ENCODE peak calls at places on chromosomes 7 and 10, in eight cellular contexts. J is HL-60, S is fibroblast of mammary gland, K is Calu3, H is GM23338, C is transverse colon, A is upper lobe of right lung, W is thyroid gland. O is an unnamed sample.

GRCh38 chr10:62323751-62324150 is 50.4 kb upstream of the ZNF365 start:
- DNase-seq in C (no peak), S (no peak), A (no peak), K (no peak), J (no peak), W (no peak), H (no peak), O (no peak)

GRCh38 chr7:17989546-17989945 is 38.1 kb downstream of the PRPS1L1 start:
- DNase-seq in A (no peak), J (no peak), C (peak), W (no peak), K (no peak), S (peak), H (no peak), O (no peak)

GRCh38 chr7:30251708-30252329 is 32.6 kb upstream of the ZNRF2 start:
- DNase-seq in S (peak), W (no peak), A (no peak), J (no peak), C (no peak), K (no peak), H (no peak), O (no peak)

GRCh38 chr10:116948530-116948870 is 56.5 kb downstream of the SHTN1 start:
- DNase-seq in S (no peak), A (no peak), K (no peak), H (no peak), W (no peak), C (no peak), J (no peak), O (no peak)

GRCh38 chr10:76675951-76676587 is 961.5 kb downstream of the KCNMA1 start:
- DNase-seq in J (no peak), C (peak), K (no peak), W (peak), S (peak), A (no peak), H (no peak), O (no peak)

GRCh38 chr7:125516194-125516593 is 586.6 kb upstream of the POT1 start:
- DNase-seq in S (no peak), J (no peak), C (no peak), W (no peak), A (no peak), K (no peak), H (no peak), O (no peak)

GRCh38 chr10:48491422-48492139 is 113.3 kb downstream of the ARHGAP22 start:
- DNase-seq in K (no peak), S (no peak), J (no peak), H (no peak), A (peak), W (no peak), C (no peak), O (no peak)

GRCh38 chr10:91088300-91089140 is 131.9 kb upstream of the PCGF5 start:
- DNase-seq in J (no peak), C (no peak), W (no peak), K (no peak), A (no peak), S (peak), H (peak), O (no peak)

GRCh38 chr10:61289813-61290212 is 163.4 kb downstream of the TMEM26 start:
- DNase-seq in C (no peak), K (no peak), W (no peak), S (no peak), H (no peak), J (no peak), A (no peak), O (no peak)

GRCh38 chr10:110758898-110759297 is 112.8 kb upstream of the PDCD4 start:
- DNase-seq in J (no peak), W (no peak), A (no peak), K (no peak), S (peak), H (peak), C (no peak), O (no peak)

GRCh38 chr7:51187941-51188340 is 128.7 kb downstream of the COBL start:
- DNase-seq in K (no peak), A (no peak), W (no peak), H (peak), S (no peak), C (no peak), J (no peak), O (no peak)

GRCh38 chr7:81244213-81244612 is 325.4 kb upstream of the SEMA3C start:
- DNase-seq in K (no peak), A (no peak), W (no peak), J (peak), H (no peak), C (no peak), S (peak), O (no peak)

GRCh38 chr10:7233259-7233991 is 177.4 kb downstream of the SFMBT2 start:
- DNase-seq in K (no peak), C (no peak), A (peak), S (no peak), W (peak), H (no peak), J (no peak), O (no peak)

GRCh38 chr7:43784030-43785001 is 25.8 kb downstream of the BLVRA start:
- DNase-seq in W (no peak), J (no peak), H (no peak), S (peak), K (no peak), C (no peak), A (peak), O (no peak)

GRCh38 chr7:150945853-150946825 is 32.0 kb downstream of the KCNH2 start:
- DNase-seq in J (no peak), A (peak), S (no peak), H (no peak), C (peak), W (no peak), K (no peak), O (peak)

GRCh38 chr10:61942997-61943457 is 41.5 kb downstream of the ARID5B start:
- DNase-seq in J (no peak), A (no peak), S (peak), C (no peak), W (no peak), K (no peak), H (no peak), O (no peak)

GRCh38 chr7:84337386-84337785 is 142.8 kb upstream of the SEMA3A start:
- DNase-seq in H (no peak), J (no peak), K (no peak), C (no peak), S (peak), W (no peak), A (no peak), O (no peak)

DNA sequence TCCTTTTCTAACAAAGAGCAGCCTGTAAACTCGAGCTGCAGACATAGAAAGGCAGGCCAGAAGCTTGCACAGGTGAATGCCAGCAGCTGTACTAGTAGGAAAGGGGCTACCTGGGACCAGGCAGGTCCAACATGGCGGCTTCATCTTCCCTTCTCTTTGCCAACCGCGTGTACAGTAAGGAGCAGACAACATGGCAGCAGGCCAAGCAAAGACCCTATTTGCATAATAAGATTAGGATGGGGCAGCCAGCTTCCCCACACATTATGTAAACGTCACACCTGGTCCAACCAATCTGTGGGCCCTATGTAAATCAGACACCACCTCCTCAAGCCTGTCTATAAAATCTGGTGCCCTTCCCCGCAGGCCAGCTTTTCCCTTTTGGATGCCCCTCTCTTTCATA is 1186.5 kb upstream of the AUTS2 start:
- DNase-seq in W (no peak), J (no peak), S (no peak), K (no peak), H (no peak), C (no peak), A (no peak), O (no peak)
- TF ChIP-seq CTCF in W (no peak), J (no peak), S (no peak), K (no peak), H (no peak), C (no peak), A (no peak), O (no peak)

GRCh38 chr7:149860821-149861727 is 12.7 kb upstream of the ATP6V0E2 start:
- DNase-seq in C (no peak), K (no peak), H (peak), S (no peak), J (no peak), A (peak), W (no peak), O (no peak)
- TF ChIP-seq CTCF in C (peak), K (no peak), H (peak), S (peak), J (no peak), A (peak), W (peak), O (peak)

GRCh38 chr10:3856593-3856992 is 71.6 kb upstream of the KLF6 start:
- DNase-seq in K (no peak), J (no peak), A (no peak), C (no peak), H (no peak), W (no peak), S (no peak), O (no peak)
- TF ChIP-seq CTCF in K (no peak), J (no peak), A (no peak), C (no peak), H (no peak), W (no peak), S (no peak), O (no peak)

GRCh38 chr10:71398991-71399375 is 2.3 kb downstream of the CDH23 start:
- DNase-seq in W (no peak), J (no peak), H (no peak), C (no peak), A (peak), K (no peak), S (no peak), O (no peak)

GRCh38 chr10:71397340-71398212 is 856 bp downstream of the CDH23 start:
- DNase-seq in J (peak), W (peak), S (no peak), H (peak), C (no peak), K (no peak), A (peak), O (peak)

GRCh38 chr10:71401056-71401455 is 4.3 kb downstream of the CDH23 start:
- DNase-seq in J (no peak), W (no peak), K (no peak), H (no peak), C (no peak), S (no peak), A (peak), O (peak)

GRCh38 chr10:71401969-71402368 is 5.2 kb downstream of the CDH23 start:
- DNase-seq in J (no peak), K (no peak), W (no peak), S (no peak), C (no peak), A (no peak), H (no peak), O (no peak)

DNA sequence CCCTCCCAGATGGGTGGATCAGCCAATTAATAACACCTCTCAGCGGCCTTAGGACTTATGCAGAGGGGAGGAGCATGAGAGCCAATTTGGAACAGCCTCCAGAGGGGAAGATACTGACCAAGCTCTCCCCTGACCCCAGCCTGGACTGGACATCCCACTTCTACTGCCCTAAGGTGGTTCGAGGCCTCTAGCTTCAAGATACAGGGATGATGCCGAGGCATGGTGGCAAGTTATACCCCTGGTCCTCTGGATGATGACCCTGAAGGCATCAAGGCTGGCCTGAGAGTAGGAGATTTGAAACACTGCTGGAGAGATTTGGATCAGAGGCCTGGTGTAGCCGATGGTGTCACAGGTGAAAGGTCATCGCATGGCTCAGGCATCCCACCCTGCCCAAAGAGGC is 3.2 kb downstream of the CDH23 start:
- DNase-seq in J (no peak), A (peak), H (no peak), S (no peak), C (no peak), K (no peak), W (no peak), O (peak)
- TF ChIP-seq CTCF in J (no peak), A (no peak), H (no peak), S (no peak), C (no peak), K (no peak), W (no peak), O (no peak)

DNA sequence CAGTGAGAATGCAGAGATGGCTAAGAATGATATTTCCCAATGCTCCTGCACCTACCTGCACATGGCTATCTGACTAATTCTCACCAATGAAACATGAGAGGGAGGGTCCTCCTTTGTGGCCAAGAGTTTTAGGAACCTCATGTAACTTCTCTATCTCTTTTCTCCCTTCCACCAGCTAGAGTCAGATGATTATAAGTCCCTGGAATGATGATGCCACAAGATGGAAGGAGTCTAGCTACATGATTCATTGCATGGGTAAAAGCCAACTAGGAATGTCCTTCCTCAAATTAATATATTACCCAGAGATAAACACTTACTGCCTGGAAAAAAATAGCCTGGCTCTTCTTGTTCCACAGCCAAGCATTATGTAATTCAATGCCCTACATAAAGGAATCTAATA is 55.1 kb upstream of the AASS start:
- DNase-seq in S (peak), C (no peak), H (no peak), J (no peak), W (no peak), A (no peak), K (peak), O (no peak)
- TF ChIP-seq CTCF in S (no peak), C (no peak), H (no peak), J (no peak), W (no peak), A (no peak), K (no peak), O (no peak)

GRCh38 chr10:60125928-60126327 is 219.6 kb upstream of the CCDC6 start:
- DNase-seq in C (no peak), A (no peak), S (no peak), H (no peak), W (no peak), K (no peak), J (no peak), O (no peak)
- TF ChIP-seq CTCF in C (no peak), A (no peak), S (no peak), H (no peak), W (no peak), K (no peak), J (no peak), O (no peak)

DNA sequence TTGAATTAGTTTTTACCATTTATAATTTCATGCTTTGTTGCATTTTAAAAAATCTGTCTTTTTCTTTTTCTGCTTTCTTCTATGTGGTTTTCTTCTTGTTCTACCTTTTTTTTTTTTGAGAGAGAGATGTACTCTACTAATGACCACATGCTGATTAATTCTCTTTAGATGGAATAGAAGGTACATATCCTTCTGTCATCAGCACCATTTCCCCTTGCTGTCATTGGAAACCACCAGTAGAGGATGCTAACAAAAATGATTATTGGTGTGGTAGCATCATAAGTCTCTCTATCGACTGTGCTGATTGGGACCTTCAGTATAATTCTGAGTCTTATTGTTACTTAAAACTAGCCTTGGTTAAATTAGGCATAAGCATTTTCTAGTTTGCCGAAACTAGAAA is 3.6 kb downstream of the ZEB1 start:
- DNase-seq in K (no peak), C (no peak), W (no peak), H (no peak), S (peak), A (no peak), J (no peak), O (no peak)
- TF ChIP-seq CTCF in K (no peak), C (peak), W (peak), H (no peak), S (peak), A (peak), J (peak), O (no peak)

GRCh38 chr10:85222300-85222699 is 893.9 kb downstream of the CCSER2 start:
- DNase-seq in J (no peak), W (no peak), K (no peak), S (no peak), C (no peak), H (no peak), A (no peak), O (no peak)
- TF ChIP-seq CTCF in J (no peak), W (no peak), K (no peak), S (no peak), C (no peak), H (no peak), A (no peak), O (no peak)